ENCODE peak calls at places on chromosomes 5 and 9, in nine cellular contexts. One of them, this sample, is unnamed.

GRCh38 chr9:79357620-79358019 is 214.1 kb upstream of the TLE4 start:
- DNase-seq in dorsolateral prefrontal cortex: no peak
- DNase-seq in cardiac muscle cell: no peak
- DNase-seq in brain microvascular endothelial cell: no peak
- DNase-seq in esophagus muscularis mucosa: no peak
- DNase-seq in OCI-LY7: no peak
- DNase-seq in thyroid gland: peak
- DNase-seq in spleen: no peak
- DNase-seq in PC-3: no peak
- DNase-seq in this sample: no peak

GRCh38 chr5:65480306-65480865 is 1.3 kb downstream of the ADAMTS6 start:
- DNase-seq in dorsolateral prefrontal cortex: peak
- DNase-seq in cardiac muscle cell: peak
- DNase-seq in brain microvascular endothelial cell: peak
- DNase-seq in esophagus muscularis mucosa: no peak
- DNase-seq in OCI-LY7: peak
- DNase-seq in thyroid gland: peak
- DNase-seq in spleen: no peak
- DNase-seq in PC-3: peak
- DNase-seq in this sample: peak

GRCh38 chr5:175700991-175701390 is 43.1 kb downstream of the HRH2 start:
- DNase-seq in dorsolateral prefrontal cortex: no peak
- DNase-seq in cardiac muscle cell: no peak
- DNase-seq in brain microvascular endothelial cell: peak
- DNase-seq in esophagus muscularis mucosa: no peak
- DNase-seq in OCI-LY7: peak
- DNase-seq in thyroid gland: no peak
- DNase-seq in spleen: peak
- DNase-seq in PC-3: peak
- DNase-seq in this sample: peak

GRCh38 chr5:116947691-116948528 is 373.3 kb upstream of the SEMA6A start:
- DNase-seq in dorsolateral prefrontal cortex: peak
- DNase-seq in cardiac muscle cell: peak
- DNase-seq in brain microvascular endothelial cell: peak
- DNase-seq in esophagus muscularis mucosa: no peak
- DNase-seq in OCI-LY7: peak
- DNase-seq in thyroid gland: peak
- DNase-seq in spleen: peak
- DNase-seq in PC-3: peak
- DNase-seq in this sample: peak

GRCh38 chr9:32741706-32742105 is 41.6 kb upstream of the TMEM215 start:
- DNase-seq in dorsolateral prefrontal cortex: no peak
- DNase-seq in cardiac muscle cell: no peak
- DNase-seq in brain microvascular endothelial cell: no peak
- DNase-seq in esophagus muscularis mucosa: peak
- DNase-seq in OCI-LY7: no peak
- DNase-seq in thyroid gland: peak
- DNase-seq in spleen: no peak
- DNase-seq in PC-3: peak
- DNase-seq in this sample: peak

GRCh38 chr9:135990468-135991429 is 29.6 kb upstream of the UBAC1 start:
- DNase-seq in dorsolateral prefrontal cortex: no peak
- DNase-seq in cardiac muscle cell: peak
- DNase-seq in brain microvascular endothelial cell: no peak
- DNase-seq in esophagus muscularis mucosa: no peak
- DNase-seq in OCI-LY7: peak
- DNase-seq in thyroid gland: no peak
- DNase-seq in spleen: peak
- DNase-seq in PC-3: peak
- DNase-seq in this sample: peak

GRCh38 chr5:84816746-84817547 is 432.3 kb upstream of the EDIL3 start:
- DNase-seq in dorsolateral prefrontal cortex: no peak
- DNase-seq in cardiac muscle cell: no peak
- DNase-seq in brain microvascular endothelial cell: no peak
- DNase-seq in esophagus muscularis mucosa: no peak
- DNase-seq in OCI-LY7: no peak
- DNase-seq in thyroid gland: no peak
- DNase-seq in spleen: no peak
- DNase-seq in PC-3: no peak
- DNase-seq in this sample: no peak

GRCh38 chr9:89879711-89880110 is 274.9 kb downstream of the GADD45G start:
- DNase-seq in dorsolateral prefrontal cortex: no peak
- DNase-seq in cardiac muscle cell: no peak
- DNase-seq in brain microvascular endothelial cell: no peak
- DNase-seq in esophagus muscularis mucosa: peak
- DNase-seq in OCI-LY7: no peak
- DNase-seq in thyroid gland: no peak
- DNase-seq in spleen: peak
- DNase-seq in PC-3: no peak
- DNase-seq in this sample: no peak

GRCh38 chr5:75617746-75618352 is 6.6 kb downstream of the ANKDD1B start:
- DNase-seq in dorsolateral prefrontal cortex: no peak
- DNase-seq in cardiac muscle cell: no peak
- DNase-seq in brain microvascular endothelial cell: peak
- DNase-seq in esophagus muscularis mucosa: no peak
- DNase-seq in OCI-LY7: no peak
- DNase-seq in thyroid gland: no peak
- DNase-seq in spleen: no peak
- DNase-seq in PC-3: no peak
- DNase-seq in this sample: no peak

GRCh38 chr9:86406366-86406765 is 52.2 kb upstream of the TUT7 start:
- DNase-seq in dorsolateral prefrontal cortex: no peak
- DNase-seq in cardiac muscle cell: no peak
- DNase-seq in brain microvascular endothelial cell: peak
- DNase-seq in esophagus muscularis mucosa: peak
- DNase-seq in OCI-LY7: no peak
- DNase-seq in thyroid gland: peak
- DNase-seq in spleen: no peak
- DNase-seq in PC-3: peak
- DNase-seq in this sample: peak

GRCh38 chr9:76985581-76985980 is 33.9 kb upstream of the FOXB2 start:
- DNase-seq in dorsolateral prefrontal cortex: no peak
- DNase-seq in cardiac muscle cell: no peak
- DNase-seq in brain microvascular endothelial cell: no peak
- DNase-seq in esophagus muscularis mucosa: no peak
- DNase-seq in OCI-LY7: no peak
- DNase-seq in thyroid gland: no peak
- DNase-seq in spleen: no peak
- DNase-seq in PC-3: no peak
- DNase-seq in this sample: no peak

DNA sequence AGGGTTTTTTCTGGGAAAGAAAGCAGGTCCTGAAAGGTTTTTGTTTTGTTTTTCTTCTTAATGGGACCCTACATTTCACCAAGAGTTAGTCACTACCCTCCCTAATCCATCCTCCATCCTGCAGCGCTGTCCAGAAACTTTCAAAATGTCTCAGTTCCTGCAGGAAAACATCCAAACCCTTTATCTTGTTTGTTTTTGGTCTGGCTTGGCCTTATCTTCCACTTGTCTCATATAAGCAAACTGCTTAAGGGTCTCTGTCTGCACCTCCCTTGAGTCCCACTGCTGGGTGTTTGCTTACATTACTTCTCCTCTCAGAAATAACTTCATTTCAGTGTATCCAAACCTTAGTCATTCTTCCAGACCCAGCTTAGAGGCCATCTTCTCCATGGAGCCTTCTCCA is 11.0 kb upstream of the TRAF1 start:
- DNase-seq in dorsolateral prefrontal cortex: no peak
- DNase-seq in cardiac muscle cell: no peak
- DNase-seq in brain microvascular endothelial cell: no peak
- DNase-seq in esophagus muscularis mucosa: no peak
- DNase-seq in OCI-LY7: no peak
- DNase-seq in thyroid gland: no peak
- DNase-seq in spleen: no peak
- DNase-seq in PC-3: no peak
- DNase-seq in this sample: no peak
- TF ChIP-seq CTCF in dorsolateral prefrontal cortex: no peak
- TF ChIP-seq CTCF in cardiac muscle cell: no peak
- TF ChIP-seq CTCF in brain microvascular endothelial cell: no peak
- TF ChIP-seq CTCF in esophagus muscularis mucosa: no peak
- TF ChIP-seq CTCF in OCI-LY7: no peak
- TF ChIP-seq CTCF in thyroid gland: no peak
- TF ChIP-seq CTCF in spleen: no peak
- TF ChIP-seq CTCF in PC-3: no peak
- TF ChIP-seq CTCF in this sample: no peak

DNA sequence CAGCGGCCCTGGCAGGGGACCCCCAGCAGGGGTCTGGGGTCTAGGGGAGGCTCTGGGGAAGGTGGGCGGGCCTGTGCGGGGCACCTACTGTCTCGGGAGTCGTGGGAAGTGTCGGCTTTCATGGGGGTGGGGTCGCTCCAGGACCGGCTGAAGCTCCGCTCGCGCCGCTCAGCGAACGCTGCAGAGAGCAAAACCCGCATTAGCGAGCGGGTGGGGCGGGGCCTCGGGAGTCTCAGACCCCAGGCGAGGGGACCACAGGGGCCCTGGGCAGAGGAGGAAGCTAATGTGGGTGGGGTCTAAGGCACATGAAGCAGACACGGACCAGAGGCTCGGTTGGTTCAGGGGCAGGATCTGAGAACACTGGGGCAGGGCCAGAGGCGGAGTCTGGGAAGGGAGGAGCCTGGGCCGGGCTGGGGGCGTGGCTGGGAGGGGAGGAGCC is 5.5 kb downstream of the NSMF start:
- DNase-seq in dorsolateral prefrontal cortex: no peak
- DNase-seq in cardiac muscle cell: peak
- DNase-seq in brain microvascular endothelial cell: peak
- DNase-seq in esophagus muscularis mucosa: no peak
- DNase-seq in OCI-LY7: peak
- DNase-seq in thyroid gland: peak
- DNase-seq in spleen: peak
- DNase-seq in PC-3: peak
- DNase-seq in this sample: peak
- H3K27ac ChIP-seq in dorsolateral prefrontal cortex: no peak
- H3K27ac ChIP-seq in cardiac muscle cell: no peak
- H3K27ac ChIP-seq in brain microvascular endothelial cell: no peak
- H3K27ac ChIP-seq in esophagus muscularis mucosa: no peak
- H3K27ac ChIP-seq in OCI-LY7: no peak
- H3K27ac ChIP-seq in thyroid gland: no peak
- H3K27ac ChIP-seq in spleen: peak
- H3K27ac ChIP-seq in PC-3: no peak
- H3K27ac ChIP-seq in this sample: peak

GRCh38 chr5:134503937-134504437 is 21.5 kb upstream of the JADE2 start:
- DNase-seq in dorsolateral prefrontal cortex: no peak
- DNase-seq in cardiac muscle cell: no peak
- DNase-seq in brain microvascular endothelial cell: no peak
- DNase-seq in esophagus muscularis mucosa: no peak
- DNase-seq in OCI-LY7: no peak
- DNase-seq in thyroid gland: no peak
- DNase-seq in spleen: no peak
- DNase-seq in PC-3: peak
- DNase-seq in this sample: no peak

GRCh38 chr5:134500699-134501430 is 24.6 kb upstream of the JADE2 start:
- DNase-seq in dorsolateral prefrontal cortex: no peak
- DNase-seq in cardiac muscle cell: no peak
- DNase-seq in brain microvascular endothelial cell: no peak
- DNase-seq in esophagus muscularis mucosa: no peak
- DNase-seq in OCI-LY7: no peak
- DNase-seq in thyroid gland: no peak
- DNase-seq in spleen: peak
- DNase-seq in PC-3: no peak
- DNase-seq in this sample: no peak

GRCh38 chr5:134502259-134502658 is 23.2 kb upstream of the JADE2 start:
- DNase-seq in dorsolateral prefrontal cortex: no peak
- DNase-seq in cardiac muscle cell: no peak
- DNase-seq in brain microvascular endothelial cell: no peak
- DNase-seq in esophagus muscularis mucosa: no peak
- DNase-seq in OCI-LY7: no peak
- DNase-seq in thyroid gland: no peak
- DNase-seq in spleen: no peak
- DNase-seq in PC-3: no peak
- DNase-seq in this sample: no peak

GRCh38 chr5:134504629-134505300 is 20.7 kb upstream of the JADE2 start:
- DNase-seq in dorsolateral prefrontal cortex: no peak
- DNase-seq in cardiac muscle cell: no peak
- DNase-seq in brain microvascular endothelial cell: no peak
- DNase-seq in esophagus muscularis mucosa: no peak
- DNase-seq in OCI-LY7: no peak
- DNase-seq in thyroid gland: no peak
- DNase-seq in spleen: no peak
- DNase-seq in PC-3: no peak
- DNase-seq in this sample: no peak

DNA sequence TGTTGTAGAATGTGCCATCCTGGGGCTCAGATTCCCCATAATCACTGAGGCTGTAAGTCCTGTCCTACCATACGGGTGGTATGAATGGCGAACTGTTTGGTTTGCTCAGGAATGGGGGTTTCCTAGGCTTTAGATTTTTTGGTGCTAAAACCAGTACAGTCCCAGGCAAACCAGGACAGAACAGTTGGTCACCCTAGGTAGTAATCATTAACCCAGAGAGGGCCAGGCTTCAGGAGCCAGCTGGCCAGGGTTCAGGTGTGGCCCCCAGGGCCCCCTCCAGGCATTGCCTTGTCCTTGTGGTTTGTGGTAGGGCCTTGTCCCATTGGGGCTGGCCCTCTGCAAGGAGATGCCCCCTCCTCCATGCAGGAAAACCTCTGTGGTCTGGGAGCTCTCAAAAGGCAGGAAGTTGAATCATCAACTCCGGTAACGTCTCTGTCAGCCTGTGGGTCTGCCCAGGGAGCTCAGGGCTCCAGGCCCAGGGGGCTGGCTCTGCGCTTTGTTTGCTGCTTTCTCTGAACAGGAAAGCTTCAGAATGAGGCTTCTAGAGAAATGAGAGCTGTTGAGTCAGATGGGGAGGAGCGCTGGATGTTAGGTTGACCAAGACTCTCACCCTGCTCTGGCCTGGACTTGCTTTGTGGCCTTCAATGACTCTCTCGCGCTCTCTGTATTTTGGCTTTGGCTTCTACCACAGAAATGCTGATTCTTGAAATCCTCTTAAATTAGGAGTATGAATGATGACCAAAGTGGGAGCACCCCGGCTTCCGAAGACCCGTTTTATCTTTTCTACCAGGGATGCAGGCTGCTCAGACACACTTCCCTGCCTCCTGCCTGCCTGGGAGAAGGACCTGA is 22.2 kb upstream of the JADE2 start:
- DNase-seq in dorsolateral prefrontal cortex: no peak
- DNase-seq in cardiac muscle cell: no peak
- DNase-seq in brain microvascular endothelial cell: peak
- DNase-seq in esophagus muscularis mucosa: no peak
- DNase-seq in OCI-LY7: no peak
- DNase-seq in thyroid gland: peak
- DNase-seq in spleen: peak
- DNase-seq in PC-3: peak
- DNase-seq in this sample: peak
- TF ChIP-seq CTCF in dorsolateral prefrontal cortex: no peak
- TF ChIP-seq CTCF in cardiac muscle cell: no peak
- TF ChIP-seq CTCF in brain microvascular endothelial cell: no peak
- TF ChIP-seq CTCF in esophagus muscularis mucosa: no peak
- TF ChIP-seq CTCF in OCI-LY7: no peak
- TF ChIP-seq CTCF in thyroid gland: no peak
- TF ChIP-seq CTCF in spleen: no peak
- TF ChIP-seq CTCF in PC-3: no peak
- TF ChIP-seq CTCF in this sample: no peak

DNA sequence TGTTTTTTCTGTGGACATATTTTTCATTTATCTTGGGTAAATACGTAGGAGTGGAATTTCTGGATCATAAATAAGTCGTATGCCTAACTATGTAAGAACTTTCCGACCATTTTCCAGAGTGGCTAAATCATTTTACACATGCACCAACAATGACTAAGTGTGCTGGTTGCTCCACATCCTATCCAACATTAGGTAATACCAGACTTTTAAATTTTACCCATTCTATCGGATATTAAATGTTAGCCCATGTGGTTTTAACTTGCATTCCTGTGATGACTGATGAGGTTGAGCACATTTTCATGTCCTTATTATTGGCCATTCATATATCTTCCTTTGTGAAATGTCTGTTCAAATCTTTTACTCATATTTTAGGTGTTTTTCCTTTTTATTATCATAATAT is 69.0 kb upstream of the NR4A3 start:
- DNase-seq in dorsolateral prefrontal cortex: no peak
- DNase-seq in cardiac muscle cell: no peak
- DNase-seq in brain microvascular endothelial cell: peak
- DNase-seq in esophagus muscularis mucosa: no peak
- DNase-seq in OCI-LY7: no peak
- DNase-seq in thyroid gland: no peak
- DNase-seq in spleen: no peak
- DNase-seq in PC-3: peak
- DNase-seq in this sample: peak
- H3K27ac ChIP-seq in dorsolateral prefrontal cortex: no peak
- H3K27ac ChIP-seq in cardiac muscle cell: no peak
- H3K27ac ChIP-seq in brain microvascular endothelial cell: no peak
- H3K27ac ChIP-seq in esophagus muscularis mucosa: no peak
- H3K27ac ChIP-seq in OCI-LY7: no peak
- H3K27ac ChIP-seq in thyroid gland: no peak
- H3K27ac ChIP-seq in spleen: no peak
- H3K27ac ChIP-seq in PC-3: no peak
- H3K27ac ChIP-seq in this sample: no peak